ENCODE peak calls at places on chromosomes 7 and 10, in six cellular contexts. R is fibroblast of mammary gland, V is stomach, I is endodermal cell, S is ovary, E is foreskin fibroblast. H is an unnamed sample.

GRCh38 chr7:80324032-80324431 is 187.8 kb downstream of the GNAT3 start:
- DNase-seq in R (peak), V (no peak), I (no peak), S (no peak), E (peak), H (peak)

GRCh38 chr10:76026176-76026771 is 594.9 kb downstream of the LRMDA start:
- DNase-seq in R (no peak), V (no peak), I (no peak), S (no peak), E (no peak), H (no peak)

GRCh38 chr7:33979807-33980355 is 74.5 kb downstream of the BMPER start:
- DNase-seq in R (peak), V (no peak), I (no peak), S (no peak), E (peak), H (peak)

GRCh38 chr10:66176772-66177171 is 749.1 kb upstream of the LRRTM3 start:
- DNase-seq in R (peak), V (no peak), I (no peak), S (no peak), E (no peak), H (peak)

GRCh38 chr7:36602975-36603887 is 121.1 kb downstream of the AOAH start:
- DNase-seq in R (no peak), V (no peak), I (no peak), S (no peak), E (no peak), H (no peak)

GRCh38 chr10:88735661-88736060 is 24.2 kb upstream of the LIPN start:
- DNase-seq in R (peak), V (no peak), I (no peak), S (no peak), E (peak), H (peak)

GRCh38 chr10:111455776-111456426 is 379.1 kb downstream of the ADRA2A start:
- DNase-seq in R (no peak), V (no peak), I (no peak), S (no peak), E (no peak), H (no peak)

GRCh38 chr10:72893136-72893798 is at the start of gene OIT3:
- DNase-seq in R (no peak), V (no peak), I (no peak), S (no peak), E (no peak), H (peak)

GRCh38 chr7:79820387-79820786 is 314.2 kb upstream of the GNAI1 start:
- DNase-seq in R (peak), V (no peak), I (no peak), S (peak), E (peak), H (peak)

GRCh38 chr10:28300027-28300426 is 2.8 kb downstream of the MPP7 start:
- DNase-seq in R (no peak), V (no peak), I (no peak), S (no peak), E (peak), H (no peak)

GRCh38 chr7:44085549-44085948 is 3.2 kb upstream of the POLM start:
- DNase-seq in R (no peak), V (no peak), I (peak), S (no peak), E (no peak), H (no peak)

GRCh38 chr7:81736088-81736487 is 33.8 kb downstream of the HGF start:
- DNase-seq in R (peak), V (no peak), I (no peak), S (no peak), E (no peak), H (peak)

GRCh38 chr7:159060440-159060839 is 84.2 kb downstream of the VIPR2 start:
- DNase-seq in R (no peak), V (no peak), I (no peak), S (no peak), E (no peak), H (no peak)

GRCh38 chr7:116328161-116328560 is 117.8 kb downstream of the TES start:
- DNase-seq in R (peak), V (no peak), I (no peak), S (no peak), E (no peak), H (peak)

GRCh38 chr7:25849361-25850184 is 302.4 kb upstream of the NFE2L3 start:
- DNase-seq in R (peak), V (no peak), I (no peak), S (peak), E (peak), H (peak)

GRCh38 chr10:72276013-72276387 is 2.3 kb downstream of the DDIT4 start:
- DNase-seq in R (peak), V (peak), I (no peak), S (peak), E (peak), H (peak)

GRCh38 chr7:19404912-19405329 is 259.7 kb upstream of the FERD3L start:
- DNase-seq in R (peak), V (no peak), I (peak), S (no peak), E (peak), H (peak)

GRCh38 chr7:35691827-35692307 is 3.1 kb downstream of the HERPUD2 start:
- DNase-seq in R (peak), V (no peak), I (no peak), S (no peak), E (no peak), H (no peak)

GRCh38 chr10:99523251-99523773 is 9.4 kb upstream of the NKX2-3 start:
- DNase-seq in R (no peak), V (no peak), I (peak), S (no peak), E (no peak), H (no peak)

GRCh38 chr7:25857376-25858067 is 294.5 kb upstream of the NFE2L3 start:
- DNase-seq in R (peak), V (no peak), I (peak), S (no peak), E (peak), H (no peak)

GRCh38 chr10:5524721-5525531 is at the start of gene CALML3:
- DNase-seq in R (no peak), V (peak), I (peak), S (peak), E (no peak), H (no peak)

GRCh38 chr10:20494474-20494873 is 402.6 kb downstream of the NEBL start:
- DNase-seq in R (peak), V (no peak), I (no peak), S (no peak), E (peak), H (peak)

GRCh38 chr10:58698777-58699356 is 186.2 kb downstream of the BICC1 start:
- DNase-seq in R (peak), V (no peak), I (no peak), S (no peak), E (peak), H (no peak)

GRCh38 chr7:32506266-32507054 is 11.2 kb downstream of the AVL9 start:
- DNase-seq in R (peak), V (no peak), I (no peak), S (no peak), E (peak), H (peak)

GRCh38 chr7:102117743-102118142 is 168.9 kb upstream of the SH2B2 start:
- DNase-seq in R (peak), V (no peak), I (no peak), S (peak), E (peak), H (peak)

GRCh38 chr10:74825033-74825370 is 1.4 kb upstream of the KAT6B start:
- DNase-seq in R (no peak), V (peak), I (no peak), S (no peak), E (no peak), H (no peak)

GRCh38 chr10:133030791-133031190 is 56.9 kb upstream of the ADGRA1 start:
- DNase-seq in R (no peak), V (no peak), I (peak), S (no peak), E (no peak), H (no peak)

GRCh38 chr7:2544541-2545188 is 10.7 kb downstream of the BRAT1 start:
- DNase-seq in R (no peak), V (no peak), I (no peak), S (no peak), E (no peak), H (no peak)

GRCh38 chr7:2542924-2543871 is 12.1 kb downstream of the BRAT1 start:
- DNase-seq in R (no peak), V (no peak), I (no peak), S (no peak), E (no peak), H (no peak)

GRCh38 chr7:2542011-2542923 is 13.1 kb downstream of the BRAT1 start:
- DNase-seq in R (no peak), V (no peak), I (no peak), S (no peak), E (no peak), H (no peak)

GRCh38 chr7:2546776-2547586 is 8.3 kb downstream of the BRAT1 start:
- DNase-seq in R (no peak), V (no peak), I (no peak), S (peak), E (no peak), H (no peak)

DNA sequence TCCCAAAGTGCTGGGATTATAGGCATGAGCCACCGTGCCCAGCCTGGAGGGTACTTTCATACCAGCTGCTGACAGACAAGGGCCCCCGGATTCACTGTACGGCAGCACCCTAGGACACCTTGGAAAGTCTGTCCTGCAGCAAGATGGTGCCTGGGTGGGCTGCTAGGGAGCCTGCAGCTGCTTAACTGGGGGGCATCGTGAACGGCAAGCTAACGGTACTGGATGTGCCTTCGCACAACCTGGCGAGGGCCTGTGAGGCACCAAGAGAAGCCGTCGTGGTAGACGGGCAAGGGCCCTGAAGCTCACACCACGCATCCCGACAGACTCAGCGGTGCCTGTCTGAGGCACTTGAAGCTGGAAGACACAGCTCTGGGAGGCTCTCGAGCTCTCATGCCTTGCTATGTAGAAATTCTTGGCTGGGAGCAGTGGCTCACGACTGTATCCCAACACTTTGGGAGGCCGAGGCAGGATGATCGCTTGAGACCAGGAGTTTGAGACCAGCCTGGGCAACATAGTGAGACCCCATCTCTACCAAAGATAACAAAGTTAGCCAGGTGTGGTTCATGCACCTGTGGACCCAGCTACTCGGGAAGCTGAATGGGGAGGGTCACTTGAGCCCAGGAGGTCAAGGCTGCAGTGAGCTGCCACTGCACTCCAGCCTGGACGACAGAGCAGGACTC is 9.4 kb downstream of the BRAT1 start:
- DNase-seq in R (no peak), V (no peak), I (no peak), S (peak), E (no peak), H (no peak)
- H3K4me3 ChIP-seq in R (no peak), V (no peak), I (no peak), S (no peak), E (no peak), H (no peak)

GRCh38 chr10:71218046-71218832 is 5.9 kb downstream of the UNC5B start:
- DNase-seq in R (peak), V (peak), I (peak), S (no peak), E (peak), H (peak)

GRCh38 chr10:71218833-71219120 is 6.4 kb downstream of the UNC5B start:
- DNase-seq in R (no peak), V (no peak), I (no peak), S (no peak), E (no peak), H (no peak)

GRCh38 chr10:71216751-71217265 is 4.4 kb downstream of the UNC5B start:
- DNase-seq in R (peak), V (peak), I (peak), S (no peak), E (peak), H (no peak)

GRCh38 chr10:71216363-71216695 is 4.0 kb downstream of the UNC5B start:
- DNase-seq in R (no peak), V (peak), I (peak), S (no peak), E (no peak), H (no peak)

DNA sequence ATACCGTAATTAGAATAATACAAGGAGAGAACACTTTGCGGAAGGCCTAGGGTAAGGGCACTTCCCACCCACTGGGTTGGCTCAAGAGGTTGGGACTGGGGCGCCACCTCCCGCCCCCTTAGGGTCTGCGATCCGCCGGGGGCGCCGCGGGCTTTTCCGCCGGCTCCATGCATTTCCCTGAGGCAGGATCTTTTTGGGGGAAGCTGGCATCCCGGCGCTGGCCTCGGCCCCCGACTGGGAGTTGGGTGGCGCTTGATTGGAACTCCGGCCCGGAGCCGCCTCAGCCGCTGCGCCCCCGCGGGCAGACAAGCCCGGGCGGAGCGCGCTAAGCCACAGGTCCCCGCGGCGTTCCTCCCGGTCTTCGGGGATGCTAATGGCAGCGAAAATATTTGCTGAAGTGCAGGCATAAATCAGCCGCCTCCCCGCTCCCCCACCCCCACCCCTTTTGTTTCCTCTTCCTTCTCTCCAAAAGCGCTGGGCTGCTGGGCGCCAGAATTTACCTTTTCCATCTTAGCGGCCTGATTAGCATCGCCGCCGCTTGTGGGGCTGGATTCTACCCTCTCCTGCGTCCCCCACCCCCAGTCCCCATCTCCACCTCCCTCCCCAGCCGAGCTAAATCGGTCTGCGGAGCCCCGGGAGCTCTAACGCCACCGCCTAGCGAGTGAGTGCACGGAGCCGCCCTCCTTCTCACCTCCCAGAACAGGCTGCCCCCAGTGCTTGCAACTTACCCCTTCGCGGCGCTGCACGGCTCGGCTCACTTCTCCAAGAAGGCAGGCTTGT is 5.1 kb downstream of the UNC5B start:
- DNase-seq in R (peak), V (no peak), I (peak), S (peak), E (peak), H (no peak)
- H3K4me3 ChIP-seq in R (peak), V (peak), I (peak), S (peak), E (peak), H (peak)

GRCh38 chr7:150993511-150993910 is 2.7 kb downstream of the NOS3 start:
- DNase-seq in R (no peak), V (no peak), I (peak), S (no peak), E (no peak), H (no peak)

GRCh38 chr7:150992833-150993302 is 2.1 kb downstream of the NOS3 start:
- DNase-seq in R (no peak), V (no peak), I (peak), S (no peak), E (peak), H (peak)

GRCh38 chr7:150994141-150994837 is 3.5 kb downstream of the NOS3 start:
- DNase-seq in R (no peak), V (no peak), I (peak), S (peak), E (no peak), H (peak)

GRCh38 chr7:150996289-150997074 is 5.7 kb downstream of the NOS3 start:
- DNase-seq in R (no peak), V (no peak), I (peak), S (no peak), E (no peak), H (no peak)

GRCh38 chr7:150994838-150995510 is 4.2 kb downstream of the NOS3 start:
- DNase-seq in R (no peak), V (no peak), I (peak), S (no peak), E (no peak), H (no peak)
- H3K4me3 ChIP-seq in R (no peak), V (peak), I (no peak), S (no peak), E (no peak), H (no peak)

GRCh38 chr7:86222806-86223205 is 420.9 kb upstream of the GRM3 start:
- DNase-seq in R (no peak), V (no peak), I (no peak), S (no peak), E (no peak), H (no peak)
- H3K4me3 ChIP-seq in R (no peak), V (no peak), I (no peak), S (no peak), E (no peak), H (no peak)

GRCh38 chr7:5543361-5543760 is 119.7 kb upstream of the TNRC18 start:
- DNase-seq in R (no peak), V (no peak), I (peak), S (no peak), E (no peak), H (no peak)

GRCh38 chr7:5533821-5534367 is 110.3 kb upstream of the TNRC18 start:
- DNase-seq in R (no peak), V (no peak), I (no peak), S (no peak), E (no peak), H (no peak)

GRCh38 chr7:5541087-5541992 is 117.7 kb upstream of the TNRC18 start:
- DNase-seq in R (no peak), V (no peak), I (peak), S (no peak), E (no peak), H (no peak)

GRCh38 chr7:5539013-5539411 is 115.4 kb upstream of the TNRC18 start:
- DNase-seq in R (no peak), V (no peak), I (no peak), S (no peak), E (no peak), H (no peak)
- H3K4me3 ChIP-seq in R (no peak), V (no peak), I (no peak), S (no peak), E (no peak), H (no peak)

DNA sequence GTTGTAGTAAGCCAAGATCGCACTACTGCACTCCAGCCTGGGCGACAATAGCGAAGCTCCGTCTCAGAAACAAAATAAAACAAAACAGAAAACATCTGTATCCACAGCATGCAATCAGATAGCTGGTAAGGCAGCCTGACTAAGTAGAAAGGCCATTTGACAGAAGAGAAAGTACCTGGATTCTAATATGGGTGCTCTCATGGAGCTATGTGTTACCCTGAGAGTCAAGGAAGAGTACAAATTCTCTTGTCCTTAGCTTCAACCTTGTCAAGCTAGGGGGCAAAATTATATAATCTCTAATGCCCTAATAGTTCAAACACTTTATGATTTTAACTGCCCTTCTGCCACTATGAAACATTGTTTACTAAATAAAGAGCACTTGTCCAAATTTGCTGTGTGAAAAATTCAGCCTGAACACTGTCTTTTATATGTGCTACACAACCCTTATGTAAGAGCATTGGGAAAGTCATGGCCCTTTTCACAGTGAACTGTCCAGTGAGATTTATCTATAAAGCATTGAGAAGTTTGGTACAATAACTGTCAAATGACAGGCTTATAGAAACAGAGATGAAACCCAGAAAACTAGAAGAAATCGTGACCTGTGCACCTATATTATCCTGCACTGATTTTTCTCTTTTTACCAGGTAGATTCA is 51.2 kb upstream of the PRKG1 start:
- DNase-seq in R (no peak), V (no peak), I (no peak), S (no peak), E (no peak), H (no peak)
- H3K4me3 ChIP-seq in R (no peak), V (no peak), I (no peak), S (no peak), E (no peak), H (no peak)

DNA sequence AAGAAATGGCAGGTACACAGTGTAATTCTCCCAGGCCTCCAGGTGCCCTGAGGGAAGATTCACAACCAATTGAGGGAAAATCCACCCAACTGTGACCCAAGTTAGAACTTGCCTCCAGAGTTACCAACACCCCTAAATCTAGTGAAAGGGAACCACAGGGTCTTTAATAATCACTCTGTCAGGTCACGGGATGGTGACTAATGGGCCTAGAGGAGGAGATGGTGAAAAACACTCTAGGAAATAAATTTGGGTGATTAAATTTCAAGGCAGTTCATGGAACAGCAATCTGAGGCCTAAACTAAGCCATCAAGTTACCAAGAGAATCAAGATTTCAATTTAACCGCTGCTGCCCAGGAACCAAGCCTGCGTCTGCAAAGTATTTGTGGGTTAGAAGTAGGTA is 26.7 kb upstream of the SLF2 start:
- DNase-seq in R (no peak), V (no peak), I (no peak), S (no peak), E (no peak), H (no peak)
- H3K4me3 ChIP-seq in R (no peak), V (no peak), I (no peak), S (no peak), E (no peak), H (no peak)

DNA sequence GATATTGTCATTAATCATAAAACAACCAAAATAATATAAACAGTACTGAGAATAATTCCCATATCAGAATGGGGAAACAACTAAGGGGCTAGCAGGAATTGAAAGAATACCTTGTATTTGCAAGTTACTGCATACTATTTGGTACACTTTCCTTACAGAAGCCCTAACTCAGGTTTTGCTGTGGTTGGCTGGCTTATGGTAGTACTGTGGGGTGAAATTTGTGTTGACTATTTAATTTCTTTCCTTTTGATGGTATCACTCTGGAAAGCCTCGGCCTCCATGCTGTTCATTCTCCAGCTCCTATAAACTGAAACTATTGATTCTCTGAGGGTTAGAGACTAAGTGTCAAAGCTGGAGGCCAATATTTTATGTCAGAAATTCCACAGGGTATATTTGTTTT is 13.6 kb downstream of the SKIDA1 start:
- DNase-seq in R (no peak), V (no peak), I (no peak), S (no peak), E (peak), H (no peak)
- H3K4me3 ChIP-seq in R (no peak), V (no peak), I (peak), S (no peak), E (peak), H (no peak)